ENCODE peak calls at places on chromosomes 4 and X, in seven cellular contexts. Q is HCT116, E is HepG2, W is K562, V is H1, B is SK-N-SH, U is GM12878. K is an unnamed sample. For H3K36me3, the result is how much of the 10 kb centered on the place peaks cover.

GRCh38 chr4:13918110-13918509 is 290.6 kb upstream of the BOD1L1 start:
- DNase-seq in Q (no peak), E (peak), U (no peak), W (no peak), B (no peak), V (no peak), K (no peak)

GRCh38 chrX:133410555-133410954 is 4.7 kb downstream of the GPC4 start:
- DNase-seq in B (no peak), U (no peak), W (no peak), Q (no peak), V (no peak), E (no peak), K (no peak)

GRCh38 chr4:121706595-121707021 is 9.8 kb upstream of the ANXA5 start:
- DNase-seq in W (no peak), E (no peak), U (no peak), B (no peak), V (no peak), Q (no peak), K (no peak)

GRCh38 chr4:896216-896615 is 35.9 kb downstream of the GAK start:
- DNase-seq in Q (no peak), B (no peak), W (no peak), E (no peak), U (no peak), V (no peak), K (no peak)

GRCh38 chr4:37101196-37101595 is 143.3 kb upstream of the NWD2 start:
- DNase-seq in U (no peak), W (no peak), V (no peak), E (no peak), Q (no peak), B (no peak), K (no peak)

GRCh38 chr4:38236003-38236402 is 275.8 kb downstream of the PTTG2 start:
- DNase-seq in Q (no peak), W (no peak), E (no peak), V (no peak), U (no peak), B (no peak), K (no peak)

GRCh38 chr4:89838005-89838404 is 1.0 kb upstream of the SNCA start:
- DNase-seq in W (peak), Q (no peak), U (no peak), B (peak), E (no peak), V (no peak), K (no peak)

GRCh38 chr4:16591867-16592266 is 306.6 kb downstream of the LDB2 start:
- DNase-seq in W (no peak), E (no peak), B (peak), Q (no peak), U (no peak), V (no peak), K (no peak)

GRCh38 chr4:100933628-100934027 is 413.7 kb downstream of the PPP3CA start:
- DNase-seq in W (no peak), B (no peak), Q (no peak), V (no peak), U (no peak), E (no peak), K (no peak)

GRCh38 chr4:128716325-128716724 is 93.2 kb upstream of the JADE1 start:
- DNase-seq in B (no peak), E (no peak), U (no peak), V (no peak), W (no peak), Q (no peak), K (no peak)

GRCh38 chr4:8291701-8292387 is 22.3 kb downstream of the HTRA3 start:
- DNase-seq in E (no peak), Q (no peak), V (no peak), W (no peak), U (no peak), B (no peak), K (no peak)

GRCh38 chr4:139692300-139693012 is 26.8 kb downstream of the MGST2 start:
- DNase-seq in B (peak), E (peak), W (no peak), V (no peak), Q (no peak), U (no peak), K (no peak)

GRCh38 chr4:150973626-150974250 is 41.3 kb downstream of the LRBA start:
- DNase-seq in B (no peak), V (no peak), E (peak), W (no peak), Q (no peak), U (no peak), K (no peak)

GRCh38 chr4:85762204-85762884 is 287.4 kb downstream of the ARHGAP24 start:
- DNase-seq in W (no peak), B (no peak), Q (no peak), E (no peak), U (no peak), V (no peak), K (no peak)

GRCh38 chr4:139767168-139767567 is 101.5 kb downstream of the MGST2 start:
- DNase-seq in U (no peak), W (no peak), E (no peak), Q (no peak), B (no peak), V (no peak), K (no peak)

GRCh38 chrX:150085881-150086280 is 147.6 kb upstream of the EOLA2 start:
- DNase-seq in Q (no peak), V (no peak), W (no peak), B (no peak), E (no peak), U (no peak), K (no peak)

GRCh38 chr4:141652161-141652778 is 15.9 kb downstream of the IL15 start:
- DNase-seq in B (no peak), U (no peak), W (no peak), V (no peak), Q (no peak), E (no peak), K (no peak)

GRCh38 chr4:182306792-182307507 is 63.7 kb downstream of the TENM3 start:
- DNase-seq in B (no peak), Q (no peak), U (no peak), V (no peak), W (no peak), E (no peak), K (no peak)

GRCh38 chr4:123896446-123897071 is 500.0 kb downstream of the SPRY1 start:
- DNase-seq in W (no peak), E (no peak), U (no peak), V (no peak), Q (no peak), B (no peak), K (no peak)

GRCh38 chr4:623914-624626 is 1.3 kb upstream of the PDE6B start:
- DNase-seq in B (no peak), W (no peak), V (no peak), E (no peak), U (no peak), Q (no peak), K (no peak)

GRCh38 chrX:67734111-67734753 is 190.4 kb downstream of the AR start:
- DNase-seq in Q (no peak), W (no peak), E (no peak), B (no peak), V (no peak), U (no peak), K (no peak)

GRCh38 chr4:17398035-17398434 is 113.9 kb downstream of the QDPR start:
- DNase-seq in V (no peak), E (no peak), W (no peak), B (peak), U (no peak), Q (no peak), K (no peak)

GRCh38 chr4:80035336-80035735 is 37.7 kb downstream of the ANTXR2 start:
- DNase-seq in E (peak), B (no peak), Q (no peak), W (no peak), U (no peak), V (no peak), K (no peak)

GRCh38 chr4:8870647-8871416 is 807 bp downstream of the HMX1 start:
- DNase-seq in W (no peak), U (no peak), Q (no peak), B (peak), E (no peak), V (peak), K (no peak)

GRCh38 chrX:47683171-47684145 is 24.5 kb upstream of the UXT start:
- DNase-seq in U (no peak), E (no peak), B (no peak), Q (no peak), V (no peak), W (peak), K (no peak)

GRCh38 chrX:47690175-47690574 is 31.2 kb upstream of the UXT start:
- DNase-seq in W (no peak), Q (peak), V (no peak), E (no peak), U (no peak), B (no peak), K (no peak)

GRCh38 chrX:47687249-47687648 is 28.3 kb upstream of the UXT start:
- DNase-seq in E (no peak), U (no peak), W (peak), Q (no peak), B (no peak), V (no peak), K (no peak)
- TF ChIP-seq YY1 in E (no peak), U (no peak), W (no peak), Q (no peak), B (no peak), V (no peak), K (no peak)

GRCh38 chr4:32199639-32200038 is 1479.5 kb downstream of the PCDH7 start:
- DNase-seq in B (no peak), Q (no peak), W (no peak), V (no peak), U (no peak), E (no peak), K (no peak)
- H3K9ac ChIP-seq in B (no peak), Q (no peak), W (no peak), V (no peak), U (no peak), E (no peak), K (no peak)

GRCh38 chr4:10108818-10109783 is 7.5 kb downstream of the WDR1 start:
- DNase-seq in Q (no peak), V (no peak), W (no peak), B (no peak), E (no peak), U (no peak), K (no peak)
- H3K36me3 ChIP-seq in Q (under half), V (half or more), W (half or more), B (half or more), E (under half), U (under half), K (half or more)

GRCh38 chrX:41561045-41561444 is 113.9 kb downstream of the NYX start:
- DNase-seq in B (no peak), Q (no peak), E (no peak), V (no peak), U (peak), W (peak), K (no peak)
- TF ChIP-seq YY1 in B (no peak), Q (no peak), E (no peak), V (no peak), U (peak), W (no peak), K (no peak)

GRCh38 chrX:134673123-134673522 is 14.9 kb upstream of the PLAC1 start:
- DNase-seq in W (no peak), V (no peak), U (no peak), E (no peak), Q (no peak), B (no peak), K (no peak)
- H3K9ac ChIP-seq in W (no peak), V (no peak), U (no peak), E (no peak), Q (no peak), B (no peak), K (no peak)

GRCh38 chrX:115191490-115192243 is 2.5 kb downstream of the RBMXL3 start:
- DNase-seq in B (no peak), U (no peak), Q (no peak), W (no peak), E (no peak), V (no peak), K (no peak)
- H3K36me3 ChIP-seq in B (under half), U (under half), Q (under half), W (under half), E (under half), V (under half), K (under half)